ENCODE peak calls at places on chromosomes 7 and 10, in nine cellular contexts. One of them, this sample, is unnamed.

GRCh38 chr7:96832107-96832506 is 122.5 kb upstream of the SEM1 start:
- DNase-seq in prostate gland: no peak
- DNase-seq in kidney: no peak
- DNase-seq in tibial artery: no peak
- DNase-seq in CD8-positive, alpha-beta T cell: no peak
- DNase-seq in uterus: no peak
- DNase-seq in astrocyte of the cerebellum: no peak
- DNase-seq in IMR-90: no peak
- DNase-seq in left ventricle myocardium inferior: no peak
- DNase-seq in this sample: no peak

GRCh38 chr10:102714621-102715455 is at the start of gene SFXN2:
- DNase-seq in prostate gland: peak; percentile 51
- DNase-seq in kidney: peak; percentile 90
- DNase-seq in tibial artery: no peak
- DNase-seq in CD8-positive, alpha-beta T cell: peak; percentile 47
- DNase-seq in uterus: no peak
- DNase-seq in astrocyte of the cerebellum: no peak
- DNase-seq in IMR-90: no peak
- DNase-seq in left ventricle myocardium inferior: no peak
- DNase-seq in this sample: no peak

GRCh38 chr10:1187151-1187854 is 131.1 kb downstream of the WDR37 start:
- DNase-seq in prostate gland: no peak
- DNase-seq in kidney: no peak
- DNase-seq in tibial artery: peak; percentile 47
- DNase-seq in CD8-positive, alpha-beta T cell: no peak
- DNase-seq in uterus: peak; percentile 5
- DNase-seq in astrocyte of the cerebellum: no peak
- DNase-seq in IMR-90: no peak
- DNase-seq in left ventricle myocardium inferior: no peak
- DNase-seq in this sample: no peak

GRCh38 chr7:106793015-106793651 is 71.9 kb upstream of the PIK3CG start:
- DNase-seq in prostate gland: no peak
- DNase-seq in kidney: no peak
- DNase-seq in tibial artery: no peak
- DNase-seq in CD8-positive, alpha-beta T cell: peak; percentile 51
- DNase-seq in uterus: no peak
- DNase-seq in astrocyte of the cerebellum: peak; percentile 24
- DNase-seq in IMR-90: peak; percentile 33
- DNase-seq in left ventricle myocardium inferior: no peak
- DNase-seq in this sample: peak; percentile 45

GRCh38 chr10:65335311-65335710 is 1590.5 kb upstream of the LRRTM3 start:
- DNase-seq in prostate gland: no peak
- DNase-seq in kidney: no peak
- DNase-seq in tibial artery: no peak
- DNase-seq in CD8-positive, alpha-beta T cell: no peak
- DNase-seq in uterus: no peak
- DNase-seq in astrocyte of the cerebellum: no peak
- DNase-seq in IMR-90: no peak
- DNase-seq in left ventricle myocardium inferior: no peak
- DNase-seq in this sample: no peak

GRCh38 chr10:17029581-17030271 is 99.9 kb downstream of the CUBN start:
- DNase-seq in prostate gland: no peak
- DNase-seq in kidney: peak; percentile 81
- DNase-seq in tibial artery: peak; percentile 78
- DNase-seq in CD8-positive, alpha-beta T cell: peak; percentile 72
- DNase-seq in uterus: peak; percentile 73
- DNase-seq in astrocyte of the cerebellum: peak; percentile 67
- DNase-seq in IMR-90: peak; percentile 87
- DNase-seq in left ventricle myocardium inferior: peak; percentile 73
- DNase-seq in this sample: peak; percentile 90

GRCh38 chr10:71032887-71033286 is 144.5 kb upstream of the PCBD1 start:
- DNase-seq in prostate gland: no peak
- DNase-seq in kidney: no peak
- DNase-seq in tibial artery: no peak
- DNase-seq in CD8-positive, alpha-beta T cell: no peak
- DNase-seq in uterus: no peak
- DNase-seq in astrocyte of the cerebellum: no peak
- DNase-seq in IMR-90: no peak
- DNase-seq in left ventricle myocardium inferior: no peak
- DNase-seq in this sample: no peak

GRCh38 chr7:47026733-47027450 is 555.0 kb downstream of the TNS3 start:
- DNase-seq in prostate gland: no peak
- DNase-seq in kidney: no peak
- DNase-seq in tibial artery: no peak
- DNase-seq in CD8-positive, alpha-beta T cell: no peak
- DNase-seq in uterus: no peak
- DNase-seq in astrocyte of the cerebellum: no peak
- DNase-seq in IMR-90: no peak
- DNase-seq in left ventricle myocardium inferior: peak; percentile 40
- DNase-seq in this sample: no peak

GRCh38 chr7:120591-120991 is 71.8 kb upstream of the FAM20C start:
- DNase-seq in prostate gland: no peak
- DNase-seq in kidney: no peak
- DNase-seq in tibial artery: no peak
- DNase-seq in CD8-positive, alpha-beta T cell: no peak
- DNase-seq in uterus: no peak
- DNase-seq in astrocyte of the cerebellum: no peak
- DNase-seq in IMR-90: no peak
- DNase-seq in left ventricle myocardium inferior: no peak
- DNase-seq in this sample: no peak

GRCh38 chr7:120273476-120273975 is 551 bp downstream of the KCND2 start:
- DNase-seq in prostate gland: no peak
- DNase-seq in kidney: peak; percentile 62
- DNase-seq in tibial artery: no peak
- DNase-seq in CD8-positive, alpha-beta T cell: no peak
- DNase-seq in uterus: peak; percentile 55
- DNase-seq in astrocyte of the cerebellum: peak; percentile 3
- DNase-seq in IMR-90: no peak
- DNase-seq in left ventricle myocardium inferior: peak; percentile 12
- DNase-seq in this sample: peak; percentile 31

GRCh38 chr10:61896854-61897661 is 4.4 kb upstream of the ARID5B start:
- DNase-seq in prostate gland: no peak
- DNase-seq in kidney: peak; percentile 85
- DNase-seq in tibial artery: peak; percentile 73
- DNase-seq in CD8-positive, alpha-beta T cell: peak; percentile 59
- DNase-seq in uterus: peak; percentile 52
- DNase-seq in astrocyte of the cerebellum: no peak
- DNase-seq in IMR-90: peak; percentile 27
- DNase-seq in left ventricle myocardium inferior: peak; percentile 38
- DNase-seq in this sample: peak; percentile 89

GRCh38 chr10:89171263-89171872 is 35.7 kb downstream of the CH25H start:
- DNase-seq in prostate gland: no peak
- DNase-seq in kidney: no peak
- DNase-seq in tibial artery: no peak
- DNase-seq in CD8-positive, alpha-beta T cell: no peak
- DNase-seq in uterus: no peak
- DNase-seq in astrocyte of the cerebellum: no peak
- DNase-seq in IMR-90: peak; percentile 64
- DNase-seq in left ventricle myocardium inferior: no peak
- DNase-seq in this sample: no peak

GRCh38 chr7:100516135-100516812 is 22.7 kb upstream of the AGFG2 start:
- DNase-seq in prostate gland: no peak
- DNase-seq in kidney: no peak
- DNase-seq in tibial artery: peak; percentile 70
- DNase-seq in CD8-positive, alpha-beta T cell: peak; percentile 53
- DNase-seq in uterus: peak; percentile 55
- DNase-seq in astrocyte of the cerebellum: peak; percentile 98
- DNase-seq in IMR-90: peak; percentile 87
- DNase-seq in left ventricle myocardium inferior: peak; percentile 38
- DNase-seq in this sample: peak; percentile 96

GRCh38 chr7:157485361-157485831 is 148.6 kb downstream of the DNAJB6 start:
- DNase-seq in prostate gland: no peak
- DNase-seq in kidney: no peak
- DNase-seq in tibial artery: no peak
- DNase-seq in CD8-positive, alpha-beta T cell: no peak
- DNase-seq in uterus: peak; percentile 5
- DNase-seq in astrocyte of the cerebellum: no peak
- DNase-seq in IMR-90: no peak
- DNase-seq in left ventricle myocardium inferior: no peak
- DNase-seq in this sample: no peak

GRCh38 chr10:97060441-97061084 is 125.2 kb downstream of the SLIT1 start:
- DNase-seq in prostate gland: no peak
- DNase-seq in kidney: no peak
- DNase-seq in tibial artery: no peak
- DNase-seq in CD8-positive, alpha-beta T cell: no peak
- DNase-seq in uterus: no peak
- DNase-seq in astrocyte of the cerebellum: no peak
- DNase-seq in IMR-90: peak; percentile 7
- DNase-seq in left ventricle myocardium inferior: no peak
- DNase-seq in this sample: no peak

GRCh38 chr10:102801496-102801895 is 35.7 kb downstream of the CYP17A1 start:
- DNase-seq in prostate gland: no peak
- DNase-seq in kidney: peak; percentile 2
- DNase-seq in tibial artery: no peak
- DNase-seq in CD8-positive, alpha-beta T cell: no peak
- DNase-seq in uterus: no peak
- DNase-seq in astrocyte of the cerebellum: no peak
- DNase-seq in IMR-90: no peak
- DNase-seq in left ventricle myocardium inferior: no peak
- DNase-seq in this sample: peak; percentile 16

GRCh38 chr7:111741811-111742240 is 179.5 kb upstream of the IMMP2L start:
- DNase-seq in prostate gland: peak; percentile 65
- DNase-seq in kidney: no peak
- DNase-seq in tibial artery: no peak
- DNase-seq in CD8-positive, alpha-beta T cell: peak; percentile 32
- DNase-seq in uterus: peak; percentile 40
- DNase-seq in astrocyte of the cerebellum: peak; percentile 70
- DNase-seq in IMR-90: peak; percentile 76
- DNase-seq in left ventricle myocardium inferior: no peak
- DNase-seq in this sample: peak; percentile 75

GRCh38 chr10:80924063-80924952 is 386.6 kb downstream of the SH2D4B start:
- DNase-seq in prostate gland: peak; percentile 37
- DNase-seq in kidney: no peak
- DNase-seq in tibial artery: no peak
- DNase-seq in CD8-positive, alpha-beta T cell: no peak
- DNase-seq in uterus: no peak
- DNase-seq in astrocyte of the cerebellum: peak; percentile 18
- DNase-seq in IMR-90: peak; percentile 11
- DNase-seq in left ventricle myocardium inferior: no peak
- DNase-seq in this sample: peak; percentile 36

DNA sequence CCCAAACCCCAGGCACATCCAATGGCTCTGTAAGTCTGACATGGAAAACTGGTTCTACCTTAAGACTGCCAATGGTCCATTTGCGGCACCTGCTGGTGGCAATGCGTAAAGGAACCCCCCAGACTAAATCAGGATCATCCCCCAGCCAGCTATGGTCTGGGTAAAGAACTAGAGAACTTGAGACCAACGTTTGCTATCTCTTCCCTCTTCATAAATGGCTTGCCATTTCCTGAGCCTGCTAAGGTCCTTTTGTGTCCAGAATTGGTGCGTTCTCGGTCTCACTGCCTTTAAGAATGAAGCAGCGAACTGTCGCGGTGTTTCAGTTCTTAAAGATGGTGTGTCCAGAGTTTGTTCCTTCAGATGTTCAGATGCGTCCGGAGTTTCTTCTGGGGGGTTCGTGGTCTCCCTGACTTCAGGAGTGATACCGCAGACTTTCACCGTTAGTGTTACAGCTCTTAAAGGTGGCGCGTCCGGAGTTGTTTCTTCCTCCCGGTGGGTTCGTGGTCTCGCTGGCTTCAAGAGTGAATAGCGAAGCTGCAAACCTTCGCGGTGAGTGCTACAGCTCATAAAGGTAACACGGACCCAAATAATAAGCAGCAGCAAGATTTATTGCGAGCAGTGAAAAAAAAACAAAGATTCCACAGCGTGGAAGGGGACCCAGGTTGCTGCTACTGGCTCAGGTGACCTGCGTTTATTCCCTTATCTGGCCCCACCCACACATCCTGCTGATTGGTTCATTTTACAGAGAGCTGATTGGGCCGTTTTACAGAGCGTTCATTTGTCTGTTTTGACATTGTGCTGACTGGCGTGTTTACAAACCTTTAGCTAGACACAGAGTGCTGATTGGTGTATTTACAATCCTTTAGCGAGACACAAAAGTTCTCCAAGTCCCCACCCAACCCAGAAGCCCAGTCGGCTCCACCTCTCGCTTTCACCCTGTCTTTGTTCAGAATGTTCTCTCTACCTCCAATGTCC is 95.4 kb downstream of the ELMO1 start:
- DNase-seq in prostate gland: no peak
- DNase-seq in kidney: no peak
- DNase-seq in tibial artery: peak; percentile 70
- DNase-seq in CD8-positive, alpha-beta T cell: peak; percentile 64
- DNase-seq in uterus: no peak
- DNase-seq in astrocyte of the cerebellum: no peak
- DNase-seq in IMR-90: no peak
- DNase-seq in left ventricle myocardium inferior: no peak
- DNase-seq in this sample: no peak
- TF ChIP-seq CTCF in prostate gland: no peak
- TF ChIP-seq CTCF in kidney: no peak
- TF ChIP-seq CTCF in tibial artery: no peak
- TF ChIP-seq CTCF in CD8-positive, alpha-beta T cell: peak; percentile 89
- TF ChIP-seq CTCF in uterus: no peak
- TF ChIP-seq CTCF in astrocyte of the cerebellum: no peak
- TF ChIP-seq CTCF in IMR-90: no peak
- TF ChIP-seq CTCF in left ventricle myocardium inferior: peak; percentile 14
- TF ChIP-seq CTCF in this sample: no peak

GRCh38 chr7:122307228-122307619 is 2.7 kb upstream of the FEZF1 start:
- DNase-seq in prostate gland: no peak
- DNase-seq in kidney: no peak
- DNase-seq in tibial artery: peak; percentile 37
- DNase-seq in CD8-positive, alpha-beta T cell: no peak
- DNase-seq in uterus: no peak
- DNase-seq in astrocyte of the cerebellum: no peak
- DNase-seq in IMR-90: no peak
- DNase-seq in left ventricle myocardium inferior: no peak
- DNase-seq in this sample: no peak
- H3K4me3 ChIP-seq in prostate gland: no peak overlapping the region
- H3K4me3 ChIP-seq in kidney: no peak overlapping the region
- H3K4me3 ChIP-seq in tibial artery: no peak overlapping the region
- H3K4me3 ChIP-seq in CD8-positive, alpha-beta T cell: no peak overlapping the region
- H3K4me3 ChIP-seq in uterus: no peak overlapping the region
- H3K4me3 ChIP-seq in astrocyte of the cerebellum: no peak overlapping the region
- H3K4me3 ChIP-seq in IMR-90: no peak overlapping the region
- H3K4me3 ChIP-seq in left ventricle myocardium inferior: no peak overlapping the region
- H3K4me3 ChIP-seq in this sample: no peak overlapping the region

DNA sequence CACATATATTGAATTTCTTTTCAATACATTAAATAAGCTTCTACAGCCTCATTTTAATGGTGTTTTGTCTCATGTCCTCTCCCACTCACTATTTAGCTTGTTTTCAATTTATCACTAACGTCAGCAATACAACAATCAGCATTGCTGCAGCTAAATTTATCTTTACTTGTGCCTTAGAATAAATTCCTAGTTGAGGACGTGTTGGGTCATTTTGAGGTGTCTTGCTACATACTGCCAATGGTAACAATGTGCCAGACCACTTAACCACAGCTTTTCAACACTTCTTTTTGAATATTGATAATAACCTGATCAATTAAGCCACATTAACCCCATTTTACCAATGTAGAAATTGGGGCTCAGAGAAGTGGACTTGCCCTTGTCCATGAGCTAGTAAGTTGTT is 26.0 kb downstream of the FRMPD2 start:
- DNase-seq in prostate gland: no peak
- DNase-seq in kidney: no peak
- DNase-seq in tibial artery: no peak
- DNase-seq in CD8-positive, alpha-beta T cell: no peak
- DNase-seq in uterus: no peak
- DNase-seq in astrocyte of the cerebellum: no peak
- DNase-seq in IMR-90: no peak
- DNase-seq in left ventricle myocardium inferior: no peak
- DNase-seq in this sample: no peak
- TF ChIP-seq CTCF in prostate gland: no peak
- TF ChIP-seq CTCF in kidney: no peak
- TF ChIP-seq CTCF in tibial artery: no peak
- TF ChIP-seq CTCF in CD8-positive, alpha-beta T cell: no peak
- TF ChIP-seq CTCF in uterus: no peak
- TF ChIP-seq CTCF in astrocyte of the cerebellum: no peak
- TF ChIP-seq CTCF in IMR-90: no peak
- TF ChIP-seq CTCF in left ventricle myocardium inferior: no peak
- TF ChIP-seq CTCF in this sample: no peak

GRCh38 chr10:45418859-45419672 is 45.0 kb downstream of the ALOX5 start:
- DNase-seq in prostate gland: peak; percentile 29
- DNase-seq in kidney: peak; percentile 91
- DNase-seq in tibial artery: peak; percentile 78
- DNase-seq in CD8-positive, alpha-beta T cell: peak; percentile 57
- DNase-seq in uterus: peak; percentile 56
- DNase-seq in astrocyte of the cerebellum: no peak
- DNase-seq in IMR-90: peak; percentile 10
- DNase-seq in left ventricle myocardium inferior: peak; percentile 76
- DNase-seq in this sample: peak; percentile 27
- H3K4me3 ChIP-seq in prostate gland: peak overlapping the region; percentile 41
- H3K4me3 ChIP-seq in kidney: peak overlapping the region; percentile 58
- H3K4me3 ChIP-seq in tibial artery: peak overlapping the region; percentile 55
- H3K4me3 ChIP-seq in CD8-positive, alpha-beta T cell: peak overlapping the region; percentile 88
- H3K4me3 ChIP-seq in uterus: peak overlapping the region; percentile 40
- H3K4me3 ChIP-seq in astrocyte of the cerebellum: peak overlapping the region; percentile 46
- H3K4me3 ChIP-seq in IMR-90: peak overlapping the region; percentile 47
- H3K4me3 ChIP-seq in left ventricle myocardium inferior: peak overlapping the region; percentile 74
- H3K4me3 ChIP-seq in this sample: peak overlapping the region; percentile 44